ENCODE peak calls at places on chromosomes 3 and 15, in four cellular contexts. K, H, A and Q are unnamed samples.

GRCh38 chr3:152320201-152320617 is 51.5 kb downstream of the MBNL1 start:
- DNase-seq in A (no peak), H (no peak), K (peak), Q (peak)

GRCh38 chr15:23642413-23643044 is 5.1 kb downstream of the MAGEL2 start:
- DNase-seq in A (peak), H (peak), K (peak), Q (peak)

GRCh38 chr15:69784808-69785550 is 312.7 kb downstream of the TLE3 start:
- DNase-seq in A (no peak), H (no peak), K (no peak), Q (peak)

GRCh38 chr3:14141144-14141543 is 16.3 kb downstream of the TMEM43 start:
- DNase-seq in A (no peak), H (no peak), K (no peak), Q (peak)

GRCh38 chr3:42515391-42515916 is 13.0 kb downstream of the VIPR1 start:
- DNase-seq in A (no peak), H (no peak), K (no peak), Q (peak)

GRCh38 chr3:142958707-142959106 is 4.8 kb downstream of the PAQR9 start:
- DNase-seq in A (no peak), H (no peak), K (peak), Q (peak)

GRCh38 chr3:86793786-86794185 is 197.2 kb downstream of the VGLL3 start:
- DNase-seq in A (no peak), K (peak), H (no peak), Q (peak)

GRCh38 chr15:83209333-83209732 is 1.7 kb upstream of the HDGFL3 start:
- DNase-seq in A (no peak), H (no peak), K (no peak), Q (no peak)

GRCh38 chr3:52495777-52496602 is 852 bp downstream of the STAB1 start:
- DNase-seq in K (no peak), H (no peak), A (no peak), Q (peak)

GRCh38 chr15:76793162-76793561 is 112.0 kb downstream of the SCAPER start:
- DNase-seq in A (no peak), K (no peak), H (no peak), Q (no peak)

GRCh38 chr15:66838671-66839239 is 136.7 kb downstream of the SMAD6 start:
- DNase-seq in A (no peak), H (peak), K (peak), Q (peak)

GRCh38 chr3:170603770-170604510 is 18.1 kb upstream of the SLC7A14 start:
- DNase-seq in K (no peak), H (no peak), A (no peak), Q (peak)

GRCh38 chr15:69595009-69595825 is 142.6 kb downstream of the RPLP1 start:
- DNase-seq in K (no peak), H (no peak), A (no peak), Q (no peak)

GRCh38 chr3:153111056-153111455 is 51.0 kb upstream of the RAP2B start:
- DNase-seq in A (no peak), K (no peak), H (no peak), Q (peak)

GRCh38 chr3:52777959-52778805 is 783 bp downstream of the ITIH1 start:
- DNase-seq in H (no peak), A (no peak), K (no peak), Q (no peak)

GRCh38 chr3:187288176-187288893 is 3.2 kb downstream of the MASP1 start:
- DNase-seq in H (no peak), A (no peak), K (no peak), Q (peak)

GRCh38 chr15:42141246-42141645 is 15.2 kb downstream of the PLA2G4F start:
- DNase-seq in H (no peak), K (no peak), A (no peak), Q (no peak)

GRCh38 chr15:37014137-37014536 is 86.2 kb downstream of the MEIS2 start:
- DNase-seq in K (no peak), H (no peak), A (no peak), Q (peak)

GRCh38 chr3:27629381-27629780 is 92.7 kb downstream of the EOMES start:
- DNase-seq in K (peak), H (no peak), A (no peak), Q (no peak)

GRCh38 chr3:142888484-142889262 is at the start of gene PCOLCE2:
- DNase-seq in A (peak), K (peak), H (no peak), Q (peak)

GRCh38 chr3:122774564-122774963 is 19.1 kb downstream of the HSPBAP1 start:
- DNase-seq in A (peak), K (no peak), H (no peak), Q (peak)

GRCh38 chr15:57903626-57904025 is 161.9 kb downstream of the ALDH1A2 start:
- DNase-seq in H (no peak), K (no peak), A (no peak), Q (no peak)

GRCh38 chr15:74823324-74823723 is 3.1 kb upstream of the CPLX3 start:
- DNase-seq in H (peak), K (peak), A (no peak), Q (no peak)

GRCh38 chr3:58084166-58084565 is 75.9 kb downstream of the FLNB start:
- DNase-seq in H (no peak), K (no peak), A (no peak), Q (no peak)

GRCh38 chr3:58078610-58079009 is 70.4 kb downstream of the FLNB start:
- DNase-seq in K (no peak), H (no peak), A (no peak), Q (no peak)

GRCh38 chr3:58079773-58080172 is 71.6 kb downstream of the FLNB start:
- DNase-seq in H (no peak), K (no peak), A (no peak), Q (no peak)

GRCh38 chr3:58084788-58085543 is 76.7 kb downstream of the FLNB start:
- DNase-seq in K (no peak), H (no peak), A (peak), Q (no peak)

GRCh38 chr3:58082047-58082446 is 73.8 kb downstream of the FLNB start:
- DNase-seq in K (no peak), A (no peak), H (no peak), Q (no peak)
- H3K4me2 ChIP-seq in K (no peak), A (no peak), H (no peak), Q (no peak)

GRCh38 chr15:85405467-85405866 is 25.1 kb downstream of the AKAP13 start:
- DNase-seq in K (no peak), A (no peak), H (no peak), Q (no peak)
- H3K4me2 ChIP-seq in K (peak), A (no peak), H (peak), Q (peak)

GRCh38 chr15:61063875-61064320 is 165.2 kb downstream of the RORA start:
- DNase-seq in H (no peak), A (no peak), K (no peak), Q (no peak)
- H3K4me2 ChIP-seq in H (no peak), A (no peak), K (no peak), Q (no peak)

GRCh38 chr3:70805044-70805732 is 492.8 kb upstream of the MDFIC2 start:
- DNase-seq in H (no peak), K (peak), A (no peak), Q (peak)
- H3K4me2 ChIP-seq in H (no peak), K (peak), A (no peak), Q (peak)

GRCh38 chr15:92077353-92078080 is 224.0 kb downstream of the SLCO3A1 start:
- DNase-seq in A (peak), K (peak), H (peak), Q (peak)

GRCh38 chr15:92076536-92076935 is 223.0 kb downstream of the SLCO3A1 start:
- DNase-seq in K (no peak), A (no peak), H (no peak), Q (no peak)

GRCh38 chr15:92074646-92075045 is 221.1 kb downstream of the SLCO3A1 start:
- DNase-seq in K (no peak), A (no peak), H (no peak), Q (peak)

GRCh38 chr15:92074161-92074560 is 220.7 kb downstream of the SLCO3A1 start:
- DNase-seq in K (no peak), A (no peak), H (no peak), Q (no peak)

DNA sequence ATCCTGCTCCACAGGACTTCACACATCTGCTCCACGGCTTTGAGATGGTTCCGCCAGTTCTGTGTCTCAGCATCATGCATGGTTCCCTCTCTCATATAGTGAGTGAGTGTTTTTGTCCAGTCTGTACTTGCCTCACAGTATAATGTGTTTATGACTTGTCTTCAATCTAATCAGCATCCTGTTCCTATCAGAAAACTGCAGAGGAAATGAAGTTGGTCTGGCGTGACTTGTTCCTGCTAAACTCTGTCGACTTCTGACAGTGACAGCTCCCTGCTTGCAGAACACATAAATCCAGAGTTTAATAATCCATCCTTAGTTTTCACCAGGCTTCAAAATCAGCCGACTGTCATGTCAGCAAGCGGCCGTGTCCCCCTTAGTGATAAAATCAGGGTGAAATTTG is 222.3 kb downstream of the SLCO3A1 start:
- DNase-seq in K (no peak), A (no peak), H (peak), Q (no peak)
- H3K4me2 ChIP-seq in K (no peak), A (no peak), H (peak), Q (no peak)

GRCh38 chr15:68343579-68344225 is 66.2 kb downstream of the FEM1B start:
- DNase-seq in K (no peak), A (no peak), H (no peak), Q (no peak)
- H3K4me2 ChIP-seq in K (no peak), A (no peak), H (no peak), Q (no peak)

GRCh38 chr3:54965746-54966145 is 37.9 kb upstream of the LRTM1 start:
- DNase-seq in H (no peak), K (no peak), A (no peak), Q (peak)
- H3K4me2 ChIP-seq in H (no peak), K (no peak), A (no peak), Q (peak)

GRCh38 chr3:10235551-10235950 is 12.7 kb upstream of the TATDN2 start:
- DNase-seq in K (no peak), A (no peak), H (no peak), Q (no peak)
- H3K4me2 ChIP-seq in K (no peak), A (no peak), H (no peak), Q (no peak)